ENCODE peak calls at places on chromosomes 5 and 9, in eight cellular contexts. L is iris pigment epithelial cell, Q is GM04504, B is GM10248, Y is NCI-H524 treated with DMSO at 0.1 percent for 48 hours, J is ACHN, T is HTR-8/SVneo, E is renal cortical epithelial cell. V is an unnamed sample.

GRCh38 chr5:143570989-143571388 is 167.5 kb upstream of the NR3C1 start:
- DNase-seq in Y (no peak), B (no peak), E (no peak), Q (no peak), T (no peak), J (no peak), L (no peak), V (no peak)

GRCh38 chr5:132221781-132222648 is 5.6 kb downstream of the P4HA2 start:
- DNase-seq in Q (peak; percentile 88), B (no peak), E (no peak), Y (no peak), J (no peak), L (peak; percentile 42), T (no peak), V (peak; percentile 73)

GRCh38 chr5:65213921-65214525 is 267.7 kb downstream of the ADAMTS6 start:
- DNase-seq in B (no peak), L (peak; percentile 44), E (peak; percentile 22), Q (no peak), T (peak; percentile 20), J (peak; percentile 35), Y (no peak), V (no peak)

GRCh38 chr5:139110526-139111168 is 87.5 kb downstream of the SIL1 start:
- DNase-seq in J (no peak), B (no peak), E (no peak), Y (no peak), T (no peak), L (no peak), Q (no peak), V (no peak)

GRCh38 chr5:173574983-173575382 is 41.5 kb downstream of the BOD1 start:
- DNase-seq in L (no peak), B (no peak), Y (no peak), Q (no peak), T (no peak), E (no peak), J (no peak), V (no peak)

GRCh38 chr9:17402309-17402708 is 176.6 kb upstream of the SH3GL2 start:
- DNase-seq in T (no peak), Q (peak; percentile 3), B (no peak), J (peak; percentile 40), E (peak; percentile 16), L (peak; percentile 36), Y (no peak), V (no peak)

GRCh38 chr5:131693894-131694293 is 58.9 kb upstream of the RAPGEF6 start:
- DNase-seq in J (no peak), B (no peak), Q (no peak), Y (no peak), T (no peak), E (no peak), L (no peak), V (no peak)

GRCh38 chr5:91042856-91043255 is 340.3 kb downstream of the ARRDC3 start:
- DNase-seq in J (no peak), Q (no peak), E (no peak), T (no peak), B (no peak), L (no peak), Y (no peak), V (no peak)

GRCh38 chr5:98872679-98873078 is 56.1 kb downstream of the CHD1 start:
- DNase-seq in Y (no peak), L (peak; percentile 79), T (no peak), J (peak; percentile 36), E (peak; percentile 68), B (no peak), Q (no peak), V (no peak)

GRCh38 chr5:103435136-103435914 is 127.3 kb downstream of the NUDT12 start:
- DNase-seq in J (no peak), B (no peak), Y (no peak), L (no peak), E (no peak), Q (no peak), T (no peak), V (no peak)

GRCh38 chr5:123035320-123035949 is 1.1 kb downstream of the PPIC start:
- DNase-seq in J (peak; percentile 68), Q (peak; percentile 7), T (no peak), L (peak; percentile 57), Y (no peak), B (peak; percentile 29), E (peak; percentile 28), V (no peak)

GRCh38 chr5:179285236-179285635 is 60.0 kb downstream of the ADAMTS2 start:
- DNase-seq in Q (no peak), J (no peak), T (no peak), L (no peak), Y (no peak), B (no peak), E (no peak), V (no peak)

GRCh38 chr5:109688999-109689739 is 558 bp upstream of the MAN2A1 start:
- DNase-seq in L (peak; percentile 88), E (peak; percentile 67), Q (peak; percentile 78), B (peak; percentile 93), Y (peak; percentile 56), T (peak; percentile 76), J (peak; percentile 89), V (peak; percentile 53)

GRCh38 chr5:43020294-43020711 is 19.8 kb downstream of the ANXA2R start:
- DNase-seq in L (peak; percentile 67), E (peak; percentile 75), B (no peak), J (peak; percentile 56), T (no peak), Q (no peak), Y (peak; percentile 89), V (no peak)

GRCh38 chr5:134392301-134392700 is 19.4 kb downstream of the CDKN2AIPNL start:
- DNase-seq in T (no peak), L (peak; percentile 41), B (no peak), J (no peak), Q (no peak), E (no peak), Y (no peak), V (no peak)

GRCh38 chr5:168477060-168477459 is 9.2 kb upstream of the RARS1 start:
- DNase-seq in J (no peak), Y (no peak), B (no peak), Q (no peak), T (no peak), E (peak; percentile 24), L (peak; percentile 64), V (no peak)

GRCh38 chr9:70101265-70101664 is 57.6 kb downstream of the MAMDC2 start:
- DNase-seq in T (no peak), Q (no peak), Y (no peak), L (peak; percentile 87), B (no peak), E (no peak), J (no peak), V (no peak)

GRCh38 chr9:128818839-128819715 is 777 bp downstream of the ENDOG start:
- DNase-seq in B (peak; percentile 55), E (no peak), T (no peak), Q (peak; percentile 3), L (no peak), J (no peak), Y (no peak), V (no peak)

GRCh38 chr9:104863180-104863883 is 64.6 kb downstream of the ABCA1 start:
- DNase-seq in T (peak; percentile 69), Q (peak; percentile 72), E (peak; percentile 80), J (peak; percentile 77), Y (peak; percentile 93), B (peak; percentile 65), L (peak; percentile 89), V (peak; percentile 46)

GRCh38 chr9:93077811-93078210 is 18.2 kb upstream of the CARD19 start:
- DNase-seq in T (no peak), Q (no peak), L (no peak), Y (no peak), E (no peak), B (no peak), J (no peak), V (no peak)

GRCh38 chr5:154194348-154195329 is 4.1 kb downstream of the GALNT10 start:
- DNase-seq in J (no peak), Y (no peak), B (no peak), E (peak; percentile 63), Q (no peak), T (peak; percentile 37), L (peak; percentile 68), V (no peak)

GRCh38 chr9:126150411-126151030 is 176.1 kb upstream of the MVB12B start:
- DNase-seq in B (no peak), Y (no peak), T (no peak), J (no peak), E (no peak), L (no peak), Q (no peak), V (no peak)

GRCh38 chr5:62450259-62450658 is 37.7 kb downstream of the IPO11 start:
- DNase-seq in B (no peak), Q (no peak), J (no peak), L (peak; percentile 23), Y (no peak), E (no peak), T (no peak), V (no peak)

GRCh38 chr5:31944683-31945445 is 229.3 kb downstream of the GOLPH3 start:
- DNase-seq in Y (peak; percentile 86), E (no peak), J (no peak), L (no peak), Q (no peak), B (no peak), T (no peak), V (no peak)

GRCh38 chr5:137220523-137220927 is 278.6 kb downstream of the SPOCK1 start:
- DNase-seq in E (peak; percentile 92), L (peak; percentile 49), Q (peak; percentile 80), B (peak; percentile 31), T (peak; percentile 66), Y (peak; percentile 1), J (peak; percentile 85), V (peak; percentile 54)

GRCh38 chr5:140344683-140345423 is 1.6 kb downstream of the HBEGF start:
- DNase-seq in E (peak; percentile 66), J (peak; percentile 48), T (peak; percentile 46), L (peak; percentile 41), B (no peak), Y (no peak), Q (no peak), V (no peak)

GRCh38 chr9:119868694-119869093 is 499.5 kb upstream of the BRINP1 start:
- DNase-seq in B (no peak), Y (no peak), T (no peak), Q (no peak), E (no peak), L (no peak), J (no peak), V (no peak)

GRCh38 chr5:143245929-143246561 is 157.4 kb downstream of the NR3C1 start:
- DNase-seq in B (no peak), L (peak; percentile 97), Q (peak; percentile 82), E (peak; percentile 96), T (peak; percentile 83), Y (peak; percentile 92), J (peak; percentile 85), V (peak; percentile 77)

GRCh38 chr5:172499287-172499686 is 45.0 kb upstream of the SH3PXD2B start:
- DNase-seq in L (no peak), B (peak; percentile 3), E (no peak), Y (no peak), J (no peak), Q (no peak), T (no peak), V (no peak)

GRCh38 chr9:23842531-23843129 is 16.6 kb upstream of the ELAVL2 start:
- DNase-seq in T (no peak), J (no peak), L (no peak), B (no peak), Y (no peak), E (no peak), Q (no peak), V (no peak)

GRCh38 chr9:36765468-36766341 is 193.0 kb downstream of the MELK start:
- DNase-seq in J (peak; percentile 84), Q (no peak), E (peak; percentile 14), B (peak; percentile 98), Y (peak; percentile 92), T (peak; percentile 40), L (peak; percentile 32), V (no peak)

GRCh38 chr5:111857633-111858032 is 100.6 kb upstream of the NREP start:
- DNase-seq in J (no peak), T (no peak), E (no peak), Q (no peak), Y (no peak), L (peak; percentile 30), B (no peak), V (no peak)

GRCh38 chr5:38257236-38258036 is 923 bp upstream of the EGFLAM start:
- DNase-seq in Y (peak; percentile 28), J (no peak), T (no peak), E (no peak), Q (no peak), B (no peak), L (no peak), V (no peak)

GRCh38 chr5:10801931-10802674 is 41.1 kb upstream of the DAP start:
- DNase-seq in L (no peak), B (no peak), Y (no peak), Q (no peak), T (no peak), J (peak; percentile 4), E (peak; percentile 5), V (no peak)

V was measured in BJ.